ENCODE peak calls at places on chromosome 13, in seven cellular contexts. Q is colonic mucosa; B is CD8-positive, alpha-beta T cell; T is left ventricle myocardium inferior; I is NT2/D1; F is K562; S is GM23338. K is an unnamed sample. For H3K36me3, the result is how much of the 10 kb centered on the place peaks cover.

GRCh38 chr13:84200971-84201370 is 318.7 kb upstream of the SLITRK1 start:
- DNase-seq in Q (no peak), B (no peak), T (no peak), I (no peak), F (no peak), S (no peak), K (no peak)

GRCh38 chr13:97134364-97135095 is 87.6 kb upstream of the MBNL2 start:
- DNase-seq in Q (no peak), B (no peak), T (no peak), I (no peak), F (no peak), S (no peak), K (no peak)

GRCh38 chr13:88919970-88920628 is 1248.9 kb downstream of the SLITRK5 start:
- DNase-seq in Q (no peak), B (no peak), T (no peak), I (no peak), F (no peak), S (no peak), K (no peak)

GRCh38 chr13:28313579-28313978 is 175.2 kb downstream of the PAN3 start:
- DNase-seq in Q (no peak), B (no peak), T (no peak), I (no peak), F (no peak), S (peak), K (no peak)

GRCh38 chr13:69264362-69265334 is 843.0 kb upstream of the ATXN8OS start:
- DNase-seq in Q (no peak), B (no peak), T (no peak), I (no peak), F (peak), S (no peak), K (no peak)

GRCh38 chr13:19781526-19781925 is 1.2 kb downstream of the PSPC1 start:
- DNase-seq in Q (no peak), B (no peak), T (no peak), I (no peak), F (no peak), S (no peak), K (no peak)

GRCh38 chr13:32877491-32877890 is 138.7 kb upstream of the KL start:
- DNase-seq in Q (no peak), B (no peak), T (no peak), I (no peak), F (no peak), S (no peak), K (no peak)

GRCh38 chr13:38223093-38223492 is 126.6 kb upstream of the UFM1 start:
- DNase-seq in Q (no peak), B (no peak), T (no peak), I (peak), F (peak), S (peak), K (no peak)

GRCh38 chr13:99404005-99404755 is 97.0 kb upstream of the GPR183 start:
- DNase-seq in Q (no peak), B (no peak), T (no peak), I (no peak), F (no peak), S (no peak), K (no peak)

GRCh38 chr13:110474713-110475112 is 86.8 kb downstream of the RAB20 start:
- DNase-seq in Q (no peak), B (no peak), T (no peak), I (no peak), F (no peak), S (no peak), K (no peak)
- H3K36me3 ChIP-seq in Q (under half), B (under half), T (half or more), I (half or more), F (under half), S (under half), K (under half)

GRCh38 chr13:109719962-109720646 is 66.3 kb downstream of the IRS2 start:
- DNase-seq in Q (no peak), B (no peak), T (no peak), I (no peak), F (peak), S (no peak), K (no peak)

GRCh38 chr13:109720758-109721184 is 65.6 kb downstream of the IRS2 start:
- DNase-seq in Q (no peak), B (no peak), T (no peak), I (no peak), F (no peak), S (no peak), K (no peak)

GRCh38 chr13:109724603-109725002 is 61.8 kb downstream of the IRS2 start:
- DNase-seq in Q (no peak), B (no peak), T (no peak), I (no peak), F (no peak), S (no peak), K (no peak)

GRCh38 chr13:109723046-109723445 is 63.3 kb downstream of the IRS2 start:
- DNase-seq in Q (no peak), B (no peak), T (no peak), I (no peak), F (no peak), S (no peak), K (no peak)

GRCh38 chr13:109722068-109722467 is 64.3 kb downstream of the IRS2 start:
- DNase-seq in Q (no peak), B (no peak), T (no peak), I (no peak), F (no peak), S (peak), K (no peak)
- H3K36me3 ChIP-seq in Q (under half), B (under half), T (under half), I (under half), F (under half), S (under half), K (under half)

GRCh38 chr13:113597386-113598080 is 13.0 kb downstream of the TFDP1 start:
- DNase-seq in Q (no peak), B (no peak), T (peak), I (no peak), F (no peak), S (no peak), K (no peak)

GRCh38 chr13:113598481-113598880 is 13.9 kb downstream of the TFDP1 start:
- DNase-seq in Q (no peak), B (no peak), T (peak), I (no peak), F (no peak), S (no peak), K (no peak)

GRCh38 chr13:113595131-113595530 is 10.6 kb downstream of the TFDP1 start:
- DNase-seq in Q (no peak), B (no peak), T (no peak), I (no peak), F (no peak), S (no peak), K (no peak)

GRCh38 chr13:113598081-113598410 is 13.5 kb downstream of the TFDP1 start:
- DNase-seq in Q (no peak), B (no peak), T (no peak), I (no peak), F (no peak), S (no peak), K (no peak)

GRCh38 chr13:113596321-113597200 is 12.0 kb downstream of the TFDP1 start:
- DNase-seq in Q (no peak), B (no peak), T (peak), I (no peak), F (no peak), S (no peak), K (no peak)
- H3K36me3 ChIP-seq in Q (under half), B (under half), T (under half), I (half or more), F (half or more), S (under half), K (under half)

DNA sequence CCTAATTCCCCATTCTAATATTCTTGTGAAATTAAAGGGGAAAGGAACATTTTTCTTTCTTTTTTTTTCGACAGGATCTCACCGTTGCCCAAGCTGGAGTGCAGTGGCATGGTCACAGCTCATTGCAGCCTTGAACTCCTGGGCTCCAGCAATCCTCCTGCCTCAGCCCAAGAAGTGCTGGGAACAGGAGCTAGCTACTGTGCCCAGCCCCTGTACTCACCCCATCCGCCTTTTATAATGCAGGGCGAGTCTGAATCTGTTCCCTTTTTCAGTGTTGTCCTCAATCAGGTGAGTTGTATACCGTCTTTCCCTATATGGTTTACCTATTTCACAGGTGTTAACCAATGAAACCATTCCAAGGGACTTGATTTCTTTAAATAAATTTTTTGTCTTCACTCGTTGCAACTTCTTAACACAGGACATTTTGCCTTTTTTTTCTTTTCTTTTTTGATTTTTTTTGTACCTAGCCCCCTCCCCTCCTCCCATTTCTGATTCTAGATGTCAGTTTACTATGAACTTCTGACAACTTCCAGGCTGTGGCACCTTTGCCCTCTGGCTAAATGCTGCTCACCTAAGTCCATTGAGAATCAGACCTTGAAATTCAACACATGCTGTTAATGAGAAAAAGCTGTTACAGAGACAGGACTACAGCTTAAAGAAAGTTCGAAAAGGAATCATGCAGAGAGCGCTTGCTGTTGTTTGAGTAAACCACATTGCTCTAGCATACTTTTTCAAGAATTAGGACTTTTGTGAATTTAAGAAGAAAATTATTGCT is 562.1 kb upstream of the KLF12 start:
- DNase-seq in Q (no peak), B (no peak), T (no peak), I (no peak), F (no peak), S (peak), K (no peak)
- H3K36me3 ChIP-seq in Q (under half), B (under half), T (under half), I (under half), F (under half), S (under half), K (under half)

K was measured in BJ.